ENCODE peak calls at places on chromosomes 2 and 18, in five cellular contexts. L, U, C, F and O are unnamed samples.

GRCh38 chr2:150107816-150108215 is 379.7 kb downstream of the RND3 start:
- DNase-seq in L (no peak), U (no peak), F (peak; percentile 59), C (no peak), O (no peak)

GRCh38 chr18:40566510-40566844 is 1388.6 kb upstream of the PIK3C3 start:
- DNase-seq in L (no peak), U (no peak), C (no peak), F (no peak), O (no peak)

GRCh38 chr2:26273501-26273900 is 28.8 kb downstream of the HADHB start:
- DNase-seq in F (no peak), C (peak; percentile 17), U (no peak), L (no peak), O (no peak)

GRCh38 chr18:34595673-34596072 is 114.4 kb upstream of the DTNA start:
- DNase-seq in F (peak; percentile 26), C (peak; percentile 41), U (no peak), L (no peak), O (no peak)

GRCh38 chr2:12741361-12741760 is 24.6 kb downstream of the TRIB2 start:
- DNase-seq in F (no peak), L (no peak), U (no peak), C (no peak), O (no peak)

GRCh38 chr2:198157314-198157713 is 352.9 kb downstream of the PLCL1 start:
- DNase-seq in F (no peak), U (no peak), L (no peak), C (no peak), O (no peak)

GRCh38 chr2:1491751-1492150 is 78.5 kb downstream of the TPO start:
- DNase-seq in U (no peak), L (no peak), F (no peak), C (no peak), O (no peak)

GRCh38 chr2:231410293-231411004 is 14.9 kb downstream of the B3GNT7 start:
- DNase-seq in L (no peak), C (no peak), F (no peak), U (no peak), O (no peak)

GRCh38 chr2:58427572-58428285 is 186.6 kb upstream of the FANCL start:
- DNase-seq in F (peak; percentile 18), U (peak; percentile 29), C (peak; percentile 15), L (peak; percentile 47), O (peak; percentile 42)

GRCh38 chr2:121080013-121080772 is 204.8 kb downstream of the TFCP2L1 start:
- DNase-seq in C (peak; percentile 34), U (peak; percentile 68), L (peak; percentile 86), F (no peak), O (peak; percentile 36)

GRCh38 chr18:72427721-72428120 is 116.4 kb downstream of the CBLN2 start:
- DNase-seq in F (no peak), L (no peak), U (no peak), C (peak; percentile 1), O (no peak)

GRCh38 chr18:53375641-53376040 is 848.8 kb downstream of the MBD2 start:
- DNase-seq in U (no peak), C (no peak), F (no peak), L (no peak), O (no peak)

GRCh38 chr2:98773169-98773568 is 42.2 kb upstream of the MGAT4A start:
- DNase-seq in L (no peak), C (no peak), F (no peak), U (no peak), O (no peak)

GRCh38 chr2:158025263-158025996 is 76.2 kb upstream of the UPP2 start:
- DNase-seq in L (no peak), C (peak; percentile 87), F (no peak), U (no peak), O (no peak)

GRCh38 chr2:136305517-136306192 is 187.7 kb upstream of the CXCR4 start:
- DNase-seq in U (no peak), C (no peak), F (peak; percentile 11), L (no peak), O (peak; percentile 50)

GRCh38 chr18:25348361-25349130 is 3.4 kb downstream of the ZNF521 start:
- DNase-seq in C (no peak), U (no peak), L (no peak), F (no peak), O (no peak)

GRCh38 chr18:25349926-25350560 is 1.9 kb downstream of the ZNF521 start:
- DNase-seq in U (peak; percentile 19), F (no peak), L (peak; percentile 41), C (peak; percentile 13), O (peak; percentile 33)

GRCh38 chr18:25350561-25351201 is 1.3 kb downstream of the ZNF521 start:
- DNase-seq in L (peak; percentile 31), F (peak; percentile 2), C (peak; percentile 65), U (peak; percentile 26), O (peak; percentile 84)

GRCh38 chr18:25351280-25351772 is 640 bp downstream of the ZNF521 start:
- DNase-seq in L (peak; percentile 51), U (peak; percentile 23), C (peak; percentile 1), F (no peak), O (peak; percentile 17)

GRCh38 chr18:25349131-25349925 is 2.6 kb downstream of the ZNF521 start:
- DNase-seq in L (peak; percentile 63), U (no peak), F (no peak), C (peak; percentile 69), O (peak; percentile 41)
- H3K4me3 ChIP-seq in L (peak overlapping the region; percentile 100), U (peak overlapping the region; percentile 56), F (no peak overlapping the region), C (peak overlapping the region; percentile 97), O (peak overlapping the region; percentile 86)

GRCh38 chr2:237487496-237487895 is 445 bp downstream of the MLPH start:
- DNase-seq in U (no peak), F (no peak), L (no peak), C (no peak), O (no peak)
- H3K9ac ChIP-seq in U (peak overlapping the region; percentile 76), F (peak overlapping the region; percentile 26), L (no peak overlapping the region), C (peak overlapping the region; percentile 68), O (no peak overlapping the region)

GRCh38 chr2:69619725-69620124 is 23.8 kb downstream of the AAK1 start:
- DNase-seq in C (no peak), F (no peak), L (no peak), U (no peak), O (no peak)
- H3K4me3 ChIP-seq in C (no peak overlapping the region), F (no peak overlapping the region), L (no peak overlapping the region), U (no peak overlapping the region), O (no peak overlapping the region)

DNA sequence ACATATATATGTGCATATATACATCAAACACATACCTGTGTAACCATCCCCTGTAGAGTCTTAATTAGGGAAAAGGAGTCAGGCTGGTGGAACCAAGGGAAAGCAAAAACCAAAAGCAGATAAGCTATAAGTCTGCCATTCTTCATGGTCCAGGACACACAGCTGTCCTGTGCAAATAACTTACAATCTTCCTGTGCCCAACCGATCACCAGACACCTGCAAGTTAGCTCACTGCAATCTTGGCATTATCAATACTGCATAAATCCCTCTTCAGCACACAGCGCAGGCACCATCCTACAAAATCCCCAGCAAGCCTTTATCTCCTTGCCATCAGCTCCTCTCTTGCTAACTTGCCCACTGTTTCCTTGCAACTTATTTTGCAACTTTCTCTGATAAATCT is 60.8 kb upstream of the DYNAP start:
- DNase-seq in U (no peak), C (no peak), L (no peak), F (no peak), O (no peak)
- H3K9ac ChIP-seq in U (no peak overlapping the region), C (no peak overlapping the region), L (no peak overlapping the region), F (no peak overlapping the region), O (no peak overlapping the region)

GRCh38 chr2:73821669-73822068 is 7.1 kb upstream of the STAMBP start:
- DNase-seq in L (no peak), U (no peak), C (no peak), F (no peak), O (no peak)
- H3K4me3 ChIP-seq in L (no peak overlapping the region), U (no peak overlapping the region), C (no peak overlapping the region), F (no peak overlapping the region), O (no peak overlapping the region)

GRCh38 chr2:33038799-33039198 is 92.0 kb downstream of the LTBP1 start:
- DNase-seq in F (no peak), L (no peak), U (no peak), C (no peak), O (no peak)
- H3K9ac ChIP-seq in F (no peak overlapping the region), L (no peak overlapping the region), U (no peak overlapping the region), C (no peak overlapping the region), O (no peak overlapping the region)

GRCh38 chr2:86686460-86686859 is 33.6 kb upstream of the RMND5A start:
- DNase-seq in F (no peak), L (no peak), C (no peak), U (no peak), O (no peak)

GRCh38 chr2:86685351-86685750 is 34.7 kb upstream of the RMND5A start:
- DNase-seq in L (no peak), C (no peak), U (no peak), F (no peak), O (no peak)

GRCh38 chr2:86686905-86687304 is 33.2 kb upstream of the RMND5A start:
- DNase-seq in U (no peak), C (no peak), L (no peak), F (no peak), O (no peak)
- H3K4me3 ChIP-seq in U (no peak overlapping the region), C (no peak overlapping the region), L (no peak overlapping the region), F (no peak overlapping the region), O (no peak overlapping the region)

GRCh38 chr2:234887277-234887676 is 64.5 kb upstream of the SH3BP4 start:
- DNase-seq in F (no peak), C (no peak), L (no peak), U (no peak), O (no peak)
- H3K9ac ChIP-seq in F (no peak overlapping the region), C (no peak overlapping the region), L (no peak overlapping the region), U (no peak overlapping the region), O (no peak overlapping the region)

GRCh38 chr2:96325884-96326255 is 753 bp downstream of the ITPRIPL1 start:
- DNase-seq in C (no peak), U (no peak), L (no peak), F (no peak), O (peak; percentile 39)
- H3K4me3 ChIP-seq in C (no peak overlapping the region), U (peak overlapping the region; percentile 51), L (no peak overlapping the region), F (no peak overlapping the region), O (peak overlapping the region; percentile 81)

GRCh38 chr2:236861196-236861875 is 224.4 kb upstream of the COPS8 start:
- DNase-seq in L (no peak), C (no peak), F (no peak), U (no peak), O (no peak)

GRCh38 chr2:236857781-236858180 is 227.9 kb upstream of the COPS8 start:
- DNase-seq in C (no peak), F (no peak), U (no peak), L (no peak), O (no peak)

GRCh38 chr2:236862526-236862925 is 223.2 kb upstream of the COPS8 start:
- DNase-seq in F (no peak), U (no peak), C (no peak), L (no peak), O (no peak)

GRCh38 chr2:236858661-236859060 is 227.0 kb upstream of the COPS8 start:
- DNase-seq in F (no peak), C (peak; percentile 4), U (no peak), L (no peak), O (no peak)

GRCh38 chr2:236859896-236860295 is 225.8 kb upstream of the COPS8 start:
- DNase-seq in F (no peak), L (no peak), C (no peak), U (no peak), O (no peak)
- H3K9ac ChIP-seq in F (no peak overlapping the region), L (no peak overlapping the region), C (no peak overlapping the region), U (no peak overlapping the region), O (no peak overlapping the region)